ENCODE peak calls at places on chromosomes 4 and X, in five cellular contexts. Z is NCI-H1105 treated with DMSO at 0.1 percent for 48 hours, T is AG10803, R is AG20443, P is hippocampal formation. E is an unnamed sample.

GRCh38 chr4:151310124-151310728 is 15.2 kb downstream of the SH3D19 start:
- DNase-seq in Z (no peak), T (no peak), R (no peak), P (no peak), E (no peak)

GRCh38 chrX:46279214-46279924 is 265.9 kb downstream of the ZNF674 start:
- DNase-seq in Z (no peak), T (no peak), R (peak), P (no peak), E (no peak)

GRCh38 chr4:166491635-166492034 is 618.6 kb downstream of the TLL1 start:
- DNase-seq in Z (no peak), T (no peak), R (no peak), P (no peak), E (no peak)

GRCh38 chr4:931194-931959 is 739 bp downstream of the GAK start:
- DNase-seq in Z (no peak), T (peak), R (peak), P (no peak), E (no peak)

GRCh38 chr4:26821677-26822503 is 38.8 kb upstream of the STIM2 start:
- DNase-seq in Z (no peak), T (peak), R (peak), P (no peak), E (no peak)

GRCh38 chr4:175309041-175309440 is 390.9 kb downstream of the ADAM29 start:
- DNase-seq in Z (no peak), T (no peak), R (no peak), P (no peak), E (no peak)

GRCh38 chrX:1500701-1501624 is 36.0 kb downstream of the P2RY8 start:
- DNase-seq in Z (no peak), T (no peak), R (no peak), P (no peak), E (peak)

GRCh38 chrX:54180403-54180802 is 2.7 kb downstream of the FAM120C start:
- DNase-seq in Z (no peak), T (peak), R (no peak), P (no peak), E (no peak)

GRCh38 chr4:122661176-122661575 is 40.3 kb upstream of the IL21 start:
- DNase-seq in Z (no peak), T (peak), R (no peak), P (no peak), E (no peak)

GRCh38 chrX:20252392-20253231 is 14.1 kb downstream of the RPS6KA3 start:
- DNase-seq in Z (no peak), T (peak), R (peak), P (peak), E (peak)

GRCh38 chrX:118727686-118728339 is 407 bp downstream of the IL13RA1 start:
- DNase-seq in Z (peak), T (peak), R (peak), P (no peak), E (peak)

GRCh38 chr4:98663226-98664006 is 5.0 kb upstream of the TSPAN5 start:
- DNase-seq in Z (no peak), T (no peak), R (no peak), P (no peak), E (peak)

GRCh38 chr4:145920205-145920604 is 18.4 kb downstream of the ZNF827 start:
- DNase-seq in Z (no peak), T (peak), R (peak), P (no peak), E (no peak)

GRCh38 chrX:41276661-41277506 is 57.1 kb upstream of the DDX3X start:
- DNase-seq in Z (no peak), T (no peak), R (no peak), P (no peak), E (no peak)

GRCh38 chrX:41333744-41333993 is 293 bp upstream of the DDX3X start:
- DNase-seq in Z (peak), T (peak), R (no peak), P (no peak), E (peak)

GRCh38 chr4:48047421-48047844 is 30.9 kb downstream of the NIPAL1 start:
- DNase-seq in Z (no peak), T (no peak), R (no peak), P (no peak), E (peak)

GRCh38 chrX:10875995-10876394 is 235.1 kb upstream of the HCCS start:
- DNase-seq in Z (no peak), T (no peak), R (no peak), P (no peak), E (peak)

GRCh38 chr4:87856816-87857215 is 24.0 kb downstream of the MEPE start:
- DNase-seq in Z (no peak), T (no peak), R (no peak), P (no peak), E (no peak)

GRCh38 chr4:79823148-79823763 is 249.8 kb downstream of the ANTXR2 start:
- DNase-seq in Z (no peak), T (peak), R (no peak), P (no peak), E (no peak)

GRCh38 chr4:41070516-41071281 is 143.6 kb downstream of the APBB2 start:
- DNase-seq in Z (no peak), T (peak), R (no peak), P (no peak), E (no peak)

GRCh38 chr4:76987153-76987562 is 37.6 kb downstream of the SEPTIN11 start:
- DNase-seq in Z (no peak), T (peak), R (peak), P (no peak), E (no peak)

GRCh38 chr4:74733760-74734159 is 60.6 kb downstream of the BTC start:
- DNase-seq in Z (no peak), T (no peak), R (no peak), P (no peak), E (no peak)

GRCh38 chr4:173505924-173506779 is 23.9 kb downstream of the HAND2 start:
- DNase-seq in Z (peak), T (peak), R (peak), P (peak), E (peak)

GRCh38 chr4:1494416-1495315 is 88.4 kb upstream of the NKX1-1 start:
- DNase-seq in Z (no peak), T (no peak), R (no peak), P (no peak), E (no peak)

GRCh38 chr4:24244663-24245519 is 339.5 kb downstream of the DHX15 start:
- DNase-seq in Z (no peak), T (peak), R (peak), P (peak), E (no peak)

GRCh38 chrX:81378550-81378949 is 176.6 kb downstream of the SH3BGRL start:
- DNase-seq in Z (no peak), T (no peak), R (no peak), P (no peak), E (no peak)

GRCh38 chr4:55549888-55550287 is 3.2 kb upstream of the CLOCK start:
- DNase-seq in Z (no peak), T (peak), R (peak), P (no peak), E (no peak)